ENCODE peak calls at places on chromosomes 5 and 9, in four cellular contexts. Y, C, H and E are unnamed samples.
A peak's percentile ranks its signal among the peaks of the same experiment; 100 is the strongest.

GRCh38 chr5:62538017-62538942 is 40.3 kb upstream of the LRRC70 start:
- DNase-seq in Y (peak; percentile 93), C (no peak), H (peak; percentile 73), E (no peak)

GRCh38 chr5:159773062-159773924 is 143.0 kb upstream of the ADRA1B start:
- DNase-seq in Y (peak; percentile 87), C (peak; percentile 48), H (peak; percentile 76), E (peak; percentile 98)

GRCh38 chr5:75491621-75492020 is 19.8 kb downstream of the CERT1 start:
- DNase-seq in Y (no peak), C (no peak), H (no peak), E (no peak)

GRCh38 chr9:35367451-35367850 is 122.5 kb upstream of the RUSC2 start:
- DNase-seq in Y (peak; percentile 92), C (no peak), H (peak; percentile 5), E (peak; percentile 88)

GRCh38 chr5:22938373-22938772 is 85.2 kb upstream of the CDH12 start:
- DNase-seq in Y (no peak), C (no peak), H (no peak), E (no peak)

GRCh38 chr5:90096415-90097081 is 313.0 kb downstream of the CETN3 start:
- DNase-seq in Y (peak; percentile 69), C (no peak), H (peak; percentile 62), E (peak; percentile 83)

GRCh38 chr5:146474040-146474439 is 26.9 kb downstream of the TCERG1 start:
- DNase-seq in Y (no peak), C (no peak), H (no peak), E (no peak)

GRCh38 chr5:117100156-117100555 is 525.5 kb upstream of the SEMA6A start:
- DNase-seq in Y (no peak), C (no peak), H (no peak), E (no peak)

GRCh38 chr5:40333459-40334241 is 346.1 kb upstream of the PTGER4 start:
- DNase-seq in Y (peak; percentile 60), C (no peak), H (peak; percentile 19), E (peak; percentile 37)

GRCh38 chr9:96413312-96414221 is 4.6 kb downstream of the ZNF367 start:
- DNase-seq in Y (no peak), C (no peak), H (no peak), E (peak; percentile 68)

GRCh38 chr5:79689541-79690466 is at the start of gene CMYA5:
- DNase-seq in Y (peak; percentile 53), C (peak; percentile 12), H (no peak), E (peak; percentile 73)

GRCh38 chr9:9670454-9670853 is 942.3 kb downstream of the PTPRD start:
- DNase-seq in Y (no peak), C (no peak), H (no peak), E (no peak)

GRCh38 chr9:119273984-119274665 is 95.1 kb downstream of the BRINP1 start:
- DNase-seq in Y (peak; percentile 3), C (no peak), H (no peak), E (no peak)

GRCh38 chr5:82859439-82860140 is 217.6 kb downstream of the TMEM167A start:
- DNase-seq in Y (no peak), C (no peak), H (no peak), E (no peak)

GRCh38 chr9:37915911-37916470 is 12.1 kb upstream of the SLC25A51 start:
- DNase-seq in Y (no peak), C (no peak), H (no peak), E (peak; percentile 46)

GRCh38 chr5:98723061-98723460 is 50.4 kb upstream of the RGMB start:
- DNase-seq in Y (no peak), C (no peak), H (no peak), E (no peak)

GRCh38 chr9:75850459-75851200 is 39.8 kb upstream of the PCSK5 start:
- DNase-seq in Y (no peak), C (no peak), H (no peak), E (no peak)

GRCh38 chr5:66864240-66864884 is 268.2 kb downstream of the MAST4 start:
- DNase-seq in Y (peak; percentile 77), C (no peak), H (peak; percentile 67), E (no peak)

DNA sequence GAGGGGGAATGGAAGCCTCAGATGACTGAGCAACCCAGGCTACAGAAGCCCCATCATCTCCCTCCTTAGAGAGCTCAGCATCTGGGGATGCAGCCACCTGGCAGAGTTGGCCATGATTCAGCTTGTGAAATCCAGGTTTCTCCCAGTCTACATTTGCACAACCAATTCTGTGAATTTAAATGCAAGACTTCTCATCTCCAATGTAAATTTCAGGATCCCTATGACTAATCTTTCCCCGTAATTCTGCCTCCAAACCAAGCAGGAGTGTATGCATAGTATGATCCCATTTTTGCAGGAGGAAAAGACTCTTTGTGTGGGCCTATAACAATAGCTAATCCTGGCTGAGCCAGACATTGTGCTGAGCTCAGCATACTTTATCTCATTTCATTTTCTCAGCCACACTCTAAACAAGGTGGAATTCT is 59.6 kb upstream of the IL17B start:
- DNase-seq in Y (no peak), C (no peak), H (no peak), E (peak; percentile 35)
- H3K4me3 ChIP-seq in Y (no peak overlapping the region), C (no peak overlapping the region), H (no peak overlapping the region), E (no peak overlapping the region)

GRCh38 chr9:126629007-126629674 is 15.4 kb downstream of the LMX1B start:
- DNase-seq in Y (no peak), C (no peak), H (no peak), E (no peak)

GRCh38 chr9:126630458-126631237 is 16.9 kb downstream of the LMX1B start:
- DNase-seq in Y (no peak), C (no peak), H (no peak), E (no peak)

GRCh38 chr9:126633881-126634558 is 20.3 kb downstream of the LMX1B start:
- DNase-seq in Y (no peak), C (no peak), H (no peak), E (no peak)

GRCh38 chr9:126628146-126628545 is 14.4 kb downstream of the LMX1B start:
- DNase-seq in Y (no peak), C (no peak), H (no peak), E (no peak)

DNA sequence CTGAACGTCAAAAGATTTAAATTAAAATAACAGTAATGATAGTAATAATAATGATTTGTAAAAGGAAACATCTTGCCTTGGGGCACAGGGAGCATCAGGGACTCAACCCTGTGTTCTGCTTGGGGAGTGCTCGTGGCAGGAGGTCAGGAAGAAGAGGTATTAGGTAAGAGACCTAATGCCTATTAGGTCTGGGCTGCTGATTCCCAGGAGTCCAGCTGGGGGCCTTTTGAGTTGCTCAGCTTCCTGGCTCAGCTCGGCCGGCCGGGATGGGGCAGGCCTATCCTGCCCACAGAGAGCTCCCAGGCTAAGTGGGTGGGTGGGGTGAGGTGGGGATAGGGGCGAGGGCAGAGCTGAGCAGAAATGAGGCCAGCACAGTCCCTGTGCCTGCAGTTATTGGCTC is 17.5 kb downstream of the LMX1B start:
- DNase-seq in Y (no peak), C (no peak), H (no peak), E (no peak)
- TF ChIP-seq CTCF in Y (no peak), C (no peak), H (no peak), E (no peak)

GRCh38 chr5:60893521-60893920 is 49.5 kb upstream of the ELOVL7 start:
- DNase-seq in Y (no peak), C (no peak), H (no peak), E (no peak)
- H3K4me3 ChIP-seq in Y (no peak overlapping the region), C (no peak overlapping the region), H (no peak overlapping the region), E (no peak overlapping the region)

GRCh38 chr9:106796771-106797170 is 66.2 kb upstream of the ZNF462 start:
- DNase-seq in Y (no peak), C (no peak), H (no peak), E (peak; percentile 74)
- TF ChIP-seq CTCF in Y (no peak), C (no peak), H (no peak), E (no peak)

DNA sequence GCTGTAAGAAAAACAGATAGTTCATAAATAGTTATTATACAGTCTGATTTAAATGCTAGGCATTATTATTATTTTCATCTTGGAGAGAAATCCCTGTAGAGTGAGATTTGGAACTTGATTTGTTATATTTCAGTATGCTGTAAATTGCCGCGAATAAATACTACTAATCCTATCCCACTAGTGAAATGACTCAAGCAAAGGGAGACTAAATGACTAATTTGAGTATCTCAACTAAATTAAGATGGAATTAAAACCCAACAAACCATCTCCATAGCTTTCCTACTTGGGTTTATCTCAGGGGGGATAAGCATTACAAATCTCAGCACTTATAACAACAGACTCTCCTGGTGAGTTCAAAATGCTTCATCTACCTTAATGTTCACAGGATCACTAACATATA is 206.0 kb downstream of the MCTP1 start:
- DNase-seq in Y (no peak), C (no peak), H (no peak), E (no peak)
- H3K4me3 ChIP-seq in Y (no peak overlapping the region), C (no peak overlapping the region), H (no peak overlapping the region), E (no peak overlapping the region)

GRCh38 chr5:143001764-143002351 is 231.7 kb downstream of the ARHGAP26 start:
- DNase-seq in Y (peak; percentile 59), C (no peak), H (no peak), E (peak; percentile 77)

GRCh38 chr5:143004361-143004802 is 234.2 kb downstream of the ARHGAP26 start:
- DNase-seq in Y (no peak), C (no peak), H (no peak), E (no peak)

GRCh38 chr5:143006511-143006910 is 236.3 kb downstream of the ARHGAP26 start:
- DNase-seq in Y (no peak), C (no peak), H (no peak), E (no peak)

GRCh38 chr5:143002459-143003327 is 232.5 kb downstream of the ARHGAP26 start:
- DNase-seq in Y (peak; percentile 86), C (peak; percentile 41), H (peak; percentile 57), E (peak; percentile 36)

DNA sequence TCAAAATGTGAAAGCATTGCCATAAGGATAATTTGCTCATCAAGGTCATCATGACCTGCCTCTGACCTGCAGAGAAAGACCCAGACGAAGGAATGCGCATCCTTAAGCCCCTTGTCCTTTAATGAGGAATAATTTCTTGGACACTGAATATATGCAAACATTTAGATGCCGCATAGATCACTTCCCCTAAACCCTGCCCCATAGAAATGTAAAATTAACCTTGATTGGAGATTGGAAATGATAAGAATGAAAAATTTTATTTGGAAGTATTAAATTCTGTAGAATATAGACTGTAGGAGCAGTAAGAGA is 233.1 kb downstream of the ARHGAP26 start:
- DNase-seq in Y (no peak), C (no peak), H (no peak), E (no peak)
- TF ChIP-seq CTCF in Y (no peak), C (no peak), H (no peak), E (no peak)

DNA sequence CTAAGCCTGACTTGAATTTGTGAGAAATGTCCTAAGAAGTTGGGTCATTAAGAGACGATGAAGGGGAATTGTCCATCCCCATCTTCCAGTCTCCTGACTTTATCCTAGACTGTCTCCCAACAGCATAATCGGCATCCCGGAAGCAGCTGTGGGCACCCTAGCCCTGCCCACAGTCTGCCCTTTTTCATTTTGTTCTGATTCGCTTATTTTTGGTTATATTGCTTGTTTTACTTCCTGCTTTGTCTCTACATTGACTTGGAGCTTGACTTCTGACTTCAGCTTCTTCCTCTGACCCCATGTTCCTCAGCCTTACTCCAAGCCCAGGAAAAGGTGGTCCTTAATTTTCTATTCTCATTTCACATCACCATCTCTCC is 41.8 kb downstream of the UGCG start:
- DNase-seq in Y (no peak), C (no peak), H (no peak), E (no peak)
- H3K4me3 ChIP-seq in Y (no peak overlapping the region), C (no peak overlapping the region), H (no peak overlapping the region), E (no peak overlapping the region)